ENCODE peak calls at places on chromosomes 6 and 20, in seven cellular contexts. E, H, D, B, V, A and C are unnamed samples.

GRCh38 chr6:160991411-160992322 is at the start of gene MAP3K4:
- DNase-seq in E (peak; percentile 90), H (peak; percentile 96), D (peak; percentile 47), B (peak; percentile 74), V (peak; percentile 88), A (peak; percentile 78), C (peak; percentile 81)

GRCh38 chr6:149508485-149508884 is 23.7 kb upstream of the ZC3H12D start:
- DNase-seq in E (no peak), H (no peak), D (no peak), B (no peak), V (no peak), A (no peak), C (no peak)

GRCh38 chr6:37251211-37251610 is 6.4 kb upstream of the TBC1D22B start:
- DNase-seq in E (no peak), H (no peak), D (no peak), B (no peak), V (no peak), A (no peak), C (no peak)

GRCh38 chr6:156804402-156804801 is 27.2 kb downstream of the ARID1B start:
- DNase-seq in E (no peak), H (no peak), D (no peak), B (no peak), V (no peak), A (no peak), C (no peak)

GRCh38 chr6:151004415-151005024 is 139.0 kb downstream of the MTHFD1L start:
- DNase-seq in E (no peak), H (no peak), D (no peak), B (no peak), V (no peak), A (no peak), C (no peak)

GRCh38 chr6:111521497-111522275 is 38.7 kb upstream of the REV3L start:
- DNase-seq in E (no peak), H (no peak), D (no peak), B (no peak), V (no peak), A (no peak), C (no peak)

GRCh38 chr20:709864-710761 is 34.5 kb upstream of the SCRT2 start:
- DNase-seq in E (no peak), H (peak; percentile 41), D (no peak), B (no peak), V (no peak), A (no peak), C (no peak)

GRCh38 chr6:79733388-79733787 is 102.3 kb downstream of the SH3BGRL2 start:
- DNase-seq in E (no peak), H (no peak), D (no peak), B (no peak), V (no peak), A (no peak), C (no peak)

GRCh38 chr20:17542993-17543412 is 11.8 kb upstream of the BFSP1 start:
- DNase-seq in E (no peak), H (no peak), D (no peak), B (no peak), V (no peak), A (no peak), C (no peak)

GRCh38 chr6:28776269-28777146 is 147.3 kb downstream of the TRIM27 start:
- DNase-seq in E (no peak), H (no peak), D (no peak), B (no peak), V (no peak), A (no peak), C (no peak)

GRCh38 chr6:133888931-133889556 is at the start of gene TCF21:
- DNase-seq in E (no peak), H (no peak), D (no peak), B (peak; percentile 60), V (peak; percentile 32), A (no peak), C (peak; percentile 29)

GRCh38 chr6:125742433-125743120 is 6.9 kb upstream of the HEY2 start:
- DNase-seq in E (no peak), H (no peak), D (no peak), B (no peak), V (no peak), A (no peak), C (no peak)
- H3K4me3 ChIP-seq in E (no peak overlapping the region), H (no peak overlapping the region), D (no peak overlapping the region), B (no peak overlapping the region), V (peak overlapping the region; percentile 89), A (no peak overlapping the region), C (no peak overlapping the region)

GRCh38 chr20:38550274-38550673 is 30.7 kb upstream of the ADIG start:
- DNase-seq in E (no peak), H (no peak), D (no peak), B (no peak), V (no peak), A (peak; percentile 41), C (no peak)

GRCh38 chr20:38542994-38543906 is 37.7 kb upstream of the ADIG start:
- DNase-seq in E (no peak), H (no peak), D (no peak), B (no peak), V (no peak), A (no peak), C (no peak)

GRCh38 chr20:38548356-38549083 is 32.5 kb upstream of the ADIG start:
- DNase-seq in E (no peak), H (no peak), D (no peak), B (no peak), V (no peak), A (no peak), C (no peak)

GRCh38 chr20:38547288-38547825 is 33.6 kb upstream of the ADIG start:
- DNase-seq in E (no peak), H (no peak), D (no peak), B (no peak), V (no peak), A (no peak), C (no peak)

GRCh38 chr20:38545771-38546170 is 35.2 kb upstream of the ADIG start:
- DNase-seq in E (no peak), H (no peak), D (no peak), B (no peak), V (no peak), A (no peak), C (no peak)
- H3K4me1 ChIP-seq in E (peaks cover 3% of the 10 kb centered on the region), H (no peaks in the 10 kb centered on the region), D (peaks cover 3% of the 10 kb centered on the region), B (no peaks in the 10 kb centered on the region), V (no peaks in the 10 kb centered on the region), A (no peaks in the 10 kb centered on the region), C (no peaks in the 10 kb centered on the region)

DNA sequence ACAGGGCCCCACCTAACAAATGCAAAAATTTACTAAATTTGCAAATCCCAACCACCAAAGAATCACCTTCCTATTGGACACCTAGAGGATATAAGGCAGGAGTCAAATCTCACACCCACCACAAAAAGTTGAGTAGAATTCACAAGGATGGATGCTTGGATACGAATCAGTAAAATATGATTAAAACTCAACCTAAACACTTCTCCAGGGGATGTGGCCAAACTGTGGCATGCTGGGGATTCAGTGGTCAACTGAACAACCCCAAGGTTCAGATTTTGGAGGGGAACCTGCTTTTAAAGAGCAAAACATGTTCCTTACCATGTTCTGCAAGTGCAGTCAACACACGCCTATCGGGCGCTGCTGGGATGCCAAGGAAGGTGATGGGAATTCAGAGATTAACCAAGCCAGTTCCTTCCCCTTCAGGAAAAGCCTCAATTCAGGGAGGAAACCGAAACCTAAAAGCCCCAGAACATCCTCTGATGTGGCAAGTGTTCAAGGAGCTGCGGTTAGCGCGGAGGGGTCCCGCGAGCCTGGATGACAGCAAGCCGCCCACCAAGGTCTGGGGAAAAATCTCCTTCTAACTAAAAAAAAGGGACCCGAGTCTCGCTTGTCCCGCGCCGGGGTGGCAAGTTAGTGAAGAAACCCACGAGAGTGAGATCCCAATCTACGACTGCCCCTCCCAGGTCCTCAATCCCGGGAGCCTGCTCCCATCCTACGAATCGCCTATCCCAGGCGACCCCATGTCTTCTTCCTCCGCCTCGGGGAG is 893 bp downstream of the SAMHD1 start:
- DNase-seq in E (peak; percentile 63), H (no peak), D (no peak), B (peak; percentile 50), V (peak; percentile 41), A (peak; percentile 29), C (peak; percentile 47)
- TF ChIP-seq CTCF in E (no peak), H (no peak), D (no peak), B (no peak), V (no peak), A (no peak), C (no peak)

GRCh38 chr20:31515775-31516107 is 1.5 kb downstream of the HM13 start:
- DNase-seq in E (no peak), H (no peak), D (no peak), B (no peak), V (no peak), A (peak; percentile 6), C (no peak)
- H3K4me3 ChIP-seq in E (no peak overlapping the region), H (peak overlapping the region; percentile 99), D (peak overlapping the region; percentile 99), B (no peak overlapping the region), V (peak overlapping the region; percentile 99), A (peak overlapping the region; percentile 89), C (no peak overlapping the region)